ENCODE peak calls at places on chromosome 15, in seven cellular contexts. P is AG04449, S is T-helper 9 cell, O is NCI-H1092 treated with DMSO at 0.1 percent for 48 hours, R is GM12864, Z is adipocyte, I is MM.1S. T is an unnamed sample.

GRCh38 chr15:77075528-77075927 is 4.6 kb upstream of the TSPAN3 start:
- DNase-seq in O (no peak), Z (peak; percentile 56), R (no peak), S (no peak), P (no peak), I (no peak), T (no peak)

GRCh38 chr15:89139613-89140499 is 51.6 kb downstream of the ABHD2 start:
- DNase-seq in S (no peak), O (peak; percentile 6), Z (no peak), P (no peak), I (no peak), R (no peak), T (no peak)

GRCh38 chr15:81959196-81959595 is 86.6 kb downstream of the MEX3B start:
- DNase-seq in R (no peak), O (no peak), S (no peak), Z (no peak), I (no peak), P (no peak), T (no peak)

GRCh38 chr15:74710349-74711094 is 14.7 kb upstream of the EDC3 start:
- DNase-seq in O (no peak), Z (no peak), R (no peak), S (no peak), I (no peak), P (no peak), T (no peak)

GRCh38 chr15:39638041-39638440 is 57.2 kb downstream of the THBS1 start:
- DNase-seq in S (no peak), R (no peak), Z (peak; percentile 80), O (no peak), P (no peak), I (no peak), T (no peak)

GRCh38 chr15:94968133-94968532 is 736.8 kb downstream of the MCTP2 start:
- DNase-seq in R (no peak), S (no peak), I (no peak), O (no peak), Z (no peak), P (no peak), T (no peak)

GRCh38 chr15:40256642-40257235 is 17.9 kb downstream of the PAK6 start:
- DNase-seq in S (no peak), P (peak; percentile 51), Z (no peak), O (no peak), R (no peak), I (no peak), T (peak; percentile 47)

GRCh38 chr15:81940467-81941451 is 105.1 kb downstream of the MEX3B start:
- DNase-seq in O (no peak), P (peak; percentile 88), Z (peak; percentile 74), I (no peak), R (no peak), S (no peak), T (no peak)

GRCh38 chr15:88657326-88658069 is 18.7 kb downstream of the ISG20 start:
- DNase-seq in P (no peak), I (peak; percentile 68), Z (peak; percentile 79), R (no peak), O (peak; percentile 10), S (no peak), T (no peak)

GRCh38 chr15:62748175-62748574 is 294.4 kb upstream of the TPM1 start:
- DNase-seq in I (no peak), O (no peak), P (no peak), R (no peak), Z (no peak), S (no peak), T (no peak)

GRCh38 chr15:36590838-36591237 is 11.4 kb downstream of the CDIN1 start:
- DNase-seq in P (peak; percentile 77), S (no peak), O (no peak), Z (no peak), I (peak; percentile 58), R (no peak), T (no peak)

GRCh38 chr15:78347586-78348543 is 7.7 kb downstream of the CRABP1 start:
- DNase-seq in Z (no peak), R (no peak), P (no peak), O (no peak), S (no peak), I (no peak), T (no peak)

GRCh38 chr15:94370197-94370987 is 139.0 kb downstream of the MCTP2 start:
- DNase-seq in O (peak; percentile 49), R (no peak), P (no peak), S (no peak), I (no peak), Z (no peak), T (no peak)

GRCh38 chr15:84600331-84600686 is 500 bp upstream of the ZSCAN2 start:
- DNase-seq in S (peak; percentile 36), O (peak; percentile 50), I (peak; percentile 48), P (no peak), Z (peak; percentile 91), R (no peak), T (peak; percentile 93)